ENCODE peak calls at places on chromosome 4, in ten cellular contexts. One of them, this sample, is unnamed.

GRCh38 chr4:123877561-123877960 is 481.0 kb downstream of the SPRY1 start:
- DNase-seq in GM23248: no peak
- DNase-seq in A549: no peak
- DNase-seq in GM23338: no peak
- DNase-seq in SK-N-SH: no peak
- DNase-seq in mammary epithelial cell: no peak
- DNase-seq in hepatocyte: no peak
- DNase-seq in IMR-90: peak
- DNase-seq in K562: no peak
- DNase-seq in MM.1S: no peak
- DNase-seq in this sample: no peak

GRCh38 chr4:151227731-151228130 is 49.2 kb upstream of the PRSS48 start:
- DNase-seq in GM23248: peak
- DNase-seq in A549: peak
- DNase-seq in GM23338: no peak
- DNase-seq in SK-N-SH: no peak
- DNase-seq in mammary epithelial cell: peak
- DNase-seq in hepatocyte: peak
- DNase-seq in IMR-90: peak
- DNase-seq in K562: no peak
- DNase-seq in MM.1S: no peak
- DNase-seq in this sample: no peak

GRCh38 chr4:8723222-8723980 is 130.8 kb downstream of the CPZ start:
- DNase-seq in GM23248: no peak
- DNase-seq in A549: no peak
- DNase-seq in GM23338: no peak
- DNase-seq in SK-N-SH: no peak
- DNase-seq in mammary epithelial cell: no peak
- DNase-seq in hepatocyte: no peak
- DNase-seq in IMR-90: no peak
- DNase-seq in K562: no peak
- DNase-seq in MM.1S: no peak
- DNase-seq in this sample: no peak

GRCh38 chr4:118018381-118018780 is 15.9 kb upstream of the NDST3 start:
- DNase-seq in GM23248: no peak
- DNase-seq in A549: no peak
- DNase-seq in GM23338: no peak
- DNase-seq in SK-N-SH: no peak
- DNase-seq in mammary epithelial cell: no peak
- DNase-seq in hepatocyte: no peak
- DNase-seq in IMR-90: no peak
- DNase-seq in K562: no peak
- DNase-seq in MM.1S: no peak
- DNase-seq in this sample: no peak

GRCh38 chr4:42482516-42483327 is 85.4 kb downstream of the SHISA3 start:
- DNase-seq in GM23248: no peak
- DNase-seq in A549: no peak
- DNase-seq in GM23338: no peak
- DNase-seq in SK-N-SH: peak
- DNase-seq in mammary epithelial cell: no peak
- DNase-seq in hepatocyte: no peak
- DNase-seq in IMR-90: peak
- DNase-seq in K562: no peak
- DNase-seq in MM.1S: no peak
- DNase-seq in this sample: no peak

GRCh38 chr4:124530464-124531077 is 182.0 kb downstream of the ANKRD50 start:
- DNase-seq in GM23248: peak
- DNase-seq in A549: peak
- DNase-seq in GM23338: no peak
- DNase-seq in SK-N-SH: no peak
- DNase-seq in mammary epithelial cell: peak
- DNase-seq in hepatocyte: peak
- DNase-seq in IMR-90: peak
- DNase-seq in K562: no peak
- DNase-seq in MM.1S: no peak
- DNase-seq in this sample: no peak

GRCh38 chr4:1693131-1693896 is 9.2 kb upstream of the FAM53A start:
- DNase-seq in GM23248: peak
- DNase-seq in A549: peak
- DNase-seq in GM23338: peak
- DNase-seq in SK-N-SH: peak
- DNase-seq in mammary epithelial cell: peak
- DNase-seq in hepatocyte: peak
- DNase-seq in IMR-90: peak
- DNase-seq in K562: peak
- DNase-seq in MM.1S: peak
- DNase-seq in this sample: peak

GRCh38 chr4:99180367-99181169 is 36.5 kb upstream of the ADH4 start:
- DNase-seq in GM23248: peak
- DNase-seq in A549: no peak
- DNase-seq in GM23338: no peak
- DNase-seq in SK-N-SH: no peak
- DNase-seq in mammary epithelial cell: peak
- DNase-seq in hepatocyte: peak
- DNase-seq in IMR-90: peak
- DNase-seq in K562: no peak
- DNase-seq in MM.1S: no peak
- DNase-seq in this sample: no peak

GRCh38 chr4:6660430-6660829 is 19.9 kb downstream of the MRFAP1 start:
- DNase-seq in GM23248: no peak
- DNase-seq in A549: no peak
- DNase-seq in GM23338: no peak
- DNase-seq in SK-N-SH: no peak
- DNase-seq in mammary epithelial cell: no peak
- DNase-seq in hepatocyte: no peak
- DNase-seq in IMR-90: no peak
- DNase-seq in K562: no peak
- DNase-seq in MM.1S: no peak
- DNase-seq in this sample: no peak

GRCh38 chr4:151676301-151676700 is 84.5 kb downstream of the GATB start:
- DNase-seq in GM23248: peak
- DNase-seq in A549: peak
- DNase-seq in GM23338: no peak
- DNase-seq in SK-N-SH: no peak
- DNase-seq in mammary epithelial cell: peak
- DNase-seq in hepatocyte: no peak
- DNase-seq in IMR-90: peak
- DNase-seq in K562: no peak
- DNase-seq in MM.1S: no peak
- DNase-seq in this sample: no peak

GRCh38 chr4:31037714-31038113 is 317.5 kb downstream of the PCDH7 start:
- DNase-seq in GM23248: no peak
- DNase-seq in A549: no peak
- DNase-seq in GM23338: no peak
- DNase-seq in SK-N-SH: no peak
- DNase-seq in mammary epithelial cell: no peak
- DNase-seq in hepatocyte: no peak
- DNase-seq in IMR-90: no peak
- DNase-seq in K562: no peak
- DNase-seq in MM.1S: no peak
- DNase-seq in this sample: no peak

GRCh38 chr4:76569225-76569624 is 134.2 kb downstream of the SHROOM3 start:
- DNase-seq in GM23248: no peak
- DNase-seq in A549: no peak
- DNase-seq in GM23338: no peak
- DNase-seq in SK-N-SH: no peak
- DNase-seq in mammary epithelial cell: no peak
- DNase-seq in hepatocyte: no peak
- DNase-seq in IMR-90: no peak
- DNase-seq in K562: no peak
- DNase-seq in MM.1S: peak
- DNase-seq in this sample: no peak

GRCh38 chr4:3476341-3476747 is 13.2 kb downstream of the DOK7 start:
- DNase-seq in GM23248: no peak
- DNase-seq in A549: no peak
- DNase-seq in GM23338: no peak
- DNase-seq in SK-N-SH: no peak
- DNase-seq in mammary epithelial cell: no peak
- DNase-seq in hepatocyte: no peak
- DNase-seq in IMR-90: no peak
- DNase-seq in K562: no peak
- DNase-seq in MM.1S: no peak
- DNase-seq in this sample: no peak

GRCh38 chr4:120858776-120859175 is 63.8 kb downstream of the PRDM5 start:
- DNase-seq in GM23248: peak
- DNase-seq in A549: no peak
- DNase-seq in GM23338: no peak
- DNase-seq in SK-N-SH: no peak
- DNase-seq in mammary epithelial cell: peak
- DNase-seq in hepatocyte: no peak
- DNase-seq in IMR-90: peak
- DNase-seq in K562: no peak
- DNase-seq in MM.1S: no peak
- DNase-seq in this sample: no peak

DNA sequence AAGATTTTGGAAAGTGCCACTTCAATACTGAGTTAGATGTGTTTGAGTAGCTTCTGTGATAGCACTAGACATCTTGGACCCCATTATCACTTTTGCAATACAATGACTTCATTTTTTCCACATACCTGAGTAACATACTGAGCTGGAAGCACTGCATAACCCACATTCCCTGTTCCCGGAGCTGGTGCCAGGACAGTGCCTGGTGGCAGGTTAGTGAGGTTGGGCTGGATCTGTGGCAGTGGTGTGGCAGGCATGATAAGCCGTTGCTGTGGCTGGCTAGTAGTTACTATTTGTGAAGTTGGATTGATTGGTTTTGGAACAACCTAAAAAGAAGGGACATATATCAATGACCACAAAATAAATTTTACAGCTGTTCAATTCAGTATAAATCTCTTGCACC is 38.9 kb downstream of the THAP9 start:
- DNase-seq in GM23248: no peak
- DNase-seq in A549: no peak
- DNase-seq in GM23338: no peak
- DNase-seq in SK-N-SH: no peak
- DNase-seq in mammary epithelial cell: no peak
- DNase-seq in hepatocyte: no peak
- DNase-seq in IMR-90: no peak
- DNase-seq in K562: no peak
- DNase-seq in MM.1S: no peak
- DNase-seq in this sample: no peak
- H3K4me2 ChIP-seq in GM23248: no peak
- H3K4me2 ChIP-seq in A549: no peak
- H3K4me2 ChIP-seq in GM23338: no peak
- H3K4me2 ChIP-seq in SK-N-SH: no peak
- H3K4me2 ChIP-seq in mammary epithelial cell: no peak
- H3K4me2 ChIP-seq in hepatocyte: no peak
- H3K4me2 ChIP-seq in IMR-90: no peak
- H3K4me2 ChIP-seq in K562: no peak
- H3K4me2 ChIP-seq in MM.1S: no peak
- H3K4me2 ChIP-seq in this sample: no peak

GRCh38 chr4:37629713-37630112 is 56.5 kb downstream of the RELL1 start:
- DNase-seq in GM23248: no peak
- DNase-seq in A549: no peak
- DNase-seq in GM23338: no peak
- DNase-seq in SK-N-SH: no peak
- DNase-seq in mammary epithelial cell: no peak
- DNase-seq in hepatocyte: no peak
- DNase-seq in IMR-90: no peak
- DNase-seq in K562: no peak
- DNase-seq in MM.1S: no peak
- DNase-seq in this sample: no peak
- H3K4me2 ChIP-seq in GM23248: no peak
- H3K4me2 ChIP-seq in A549: peak
- H3K4me2 ChIP-seq in GM23338: no peak
- H3K4me2 ChIP-seq in SK-N-SH: no peak
- H3K4me2 ChIP-seq in mammary epithelial cell: no peak
- H3K4me2 ChIP-seq in hepatocyte: no peak
- H3K4me2 ChIP-seq in IMR-90: no peak
- H3K4me2 ChIP-seq in K562: no peak
- H3K4me2 ChIP-seq in MM.1S: no peak
- H3K4me2 ChIP-seq in this sample: no peak

GRCh38 chr4:38568768-38569167 is 95.2 kb upstream of the KLF3 start:
- DNase-seq in GM23248: no peak
- DNase-seq in A549: no peak
- DNase-seq in GM23338: no peak
- DNase-seq in SK-N-SH: no peak
- DNase-seq in mammary epithelial cell: peak
- DNase-seq in hepatocyte: no peak
- DNase-seq in IMR-90: no peak
- DNase-seq in K562: no peak
- DNase-seq in MM.1S: no peak
- DNase-seq in this sample: no peak

GRCh38 chr4:38570647-38571326 is 93.2 kb upstream of the KLF3 start:
- DNase-seq in GM23248: no peak
- DNase-seq in A549: no peak
- DNase-seq in GM23338: no peak
- DNase-seq in SK-N-SH: no peak
- DNase-seq in mammary epithelial cell: no peak
- DNase-seq in hepatocyte: peak
- DNase-seq in IMR-90: no peak
- DNase-seq in K562: no peak
- DNase-seq in MM.1S: no peak
- DNase-seq in this sample: no peak

GRCh38 chr4:38566811-38567398 is 97.1 kb upstream of the KLF3 start:
- DNase-seq in GM23248: no peak
- DNase-seq in A549: no peak
- DNase-seq in GM23338: no peak
- DNase-seq in SK-N-SH: no peak
- DNase-seq in mammary epithelial cell: no peak
- DNase-seq in hepatocyte: no peak
- DNase-seq in IMR-90: no peak
- DNase-seq in K562: no peak
- DNase-seq in MM.1S: no peak
- DNase-seq in this sample: no peak

GRCh38 chr4:38565271-38566199 is 98.5 kb upstream of the KLF3 start:
- DNase-seq in GM23248: peak
- DNase-seq in A549: peak
- DNase-seq in GM23338: no peak
- DNase-seq in SK-N-SH: no peak
- DNase-seq in mammary epithelial cell: peak
- DNase-seq in hepatocyte: no peak
- DNase-seq in IMR-90: peak
- DNase-seq in K562: peak
- DNase-seq in MM.1S: no peak
- DNase-seq in this sample: no peak

GRCh38 chr4:38567448-38567847 is 96.6 kb upstream of the KLF3 start:
- DNase-seq in GM23248: no peak
- DNase-seq in A549: no peak
- DNase-seq in GM23338: no peak
- DNase-seq in SK-N-SH: no peak
- DNase-seq in mammary epithelial cell: peak
- DNase-seq in hepatocyte: no peak
- DNase-seq in IMR-90: peak
- DNase-seq in K562: no peak
- DNase-seq in MM.1S: no peak
- DNase-seq in this sample: no peak
- H3K4me2 ChIP-seq in GM23248: no peak
- H3K4me2 ChIP-seq in A549: no peak
- H3K4me2 ChIP-seq in GM23338: no peak
- H3K4me2 ChIP-seq in SK-N-SH: peak
- H3K4me2 ChIP-seq in mammary epithelial cell: no peak
- H3K4me2 ChIP-seq in hepatocyte: no peak
- H3K4me2 ChIP-seq in IMR-90: no peak
- H3K4me2 ChIP-seq in K562: no peak
- H3K4me2 ChIP-seq in MM.1S: no peak
- H3K4me2 ChIP-seq in this sample: no peak

DNA sequence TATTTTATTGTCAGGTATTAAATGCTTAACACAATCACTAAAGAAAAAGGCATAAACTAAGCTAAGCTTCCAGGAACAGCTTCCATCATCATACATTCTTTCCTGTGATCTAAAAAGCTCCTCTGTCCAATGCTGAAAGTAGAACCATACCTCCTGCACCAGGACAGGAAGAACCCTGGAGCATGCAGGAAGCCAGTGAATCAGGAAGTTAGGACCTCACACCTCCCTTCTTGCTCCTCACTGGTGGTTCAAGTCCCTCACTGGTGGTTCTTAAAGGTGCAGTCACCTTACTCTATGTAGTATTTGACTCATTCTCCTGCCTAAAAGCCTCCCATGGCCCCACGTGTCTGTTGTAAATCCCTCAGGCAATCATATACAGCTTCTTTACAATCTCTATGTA is 410.5 kb upstream of the RASGEF1B start:
- DNase-seq in GM23248: no peak
- DNase-seq in A549: no peak
- DNase-seq in GM23338: no peak
- DNase-seq in SK-N-SH: no peak
- DNase-seq in mammary epithelial cell: peak
- DNase-seq in hepatocyte: no peak
- DNase-seq in IMR-90: no peak
- DNase-seq in K562: no peak
- DNase-seq in MM.1S: no peak
- DNase-seq in this sample: peak
- H3K4me2 ChIP-seq in GM23248: no peak
- H3K4me2 ChIP-seq in A549: no peak
- H3K4me2 ChIP-seq in GM23338: no peak
- H3K4me2 ChIP-seq in SK-N-SH: no peak
- H3K4me2 ChIP-seq in mammary epithelial cell: no peak
- H3K4me2 ChIP-seq in hepatocyte: no peak
- H3K4me2 ChIP-seq in IMR-90: no peak
- H3K4me2 ChIP-seq in K562: no peak
- H3K4me2 ChIP-seq in MM.1S: no peak
- H3K4me2 ChIP-seq in this sample: no peak

This sample was measured in OCI-LY7.